ENCODE peak calls at places on chromosomes 5 and 9, in five cellular contexts. J is dorsolateral prefrontal cortex, N is NCI-H510A treated with DMSO at 0.1 percent for 48 hours, Z is WTC11, O is Peyer's patch. S is an unnamed sample.

GRCh38 chr5:92749943-92750342 is 831.1 kb downstream of the NR2F1-AS1 start:
- DNase-seq in O (no peak), Z (no peak), J (no peak), N (no peak), S (no peak)

GRCh38 chr5:92641031-92641962 is 939.7 kb downstream of the NR2F1-AS1 start:
- DNase-seq in Z (no peak), O (no peak), J (no peak), N (peak), S (peak)

GRCh38 chr5:117645400-117645799 is 1070.8 kb upstream of the SEMA6A start:
- DNase-seq in J (no peak), Z (no peak), N (no peak), O (no peak), S (no peak)

GRCh38 chr5:83035373-83036170 is 41.6 kb downstream of the TMEM167A start:
- DNase-seq in N (no peak), O (no peak), J (peak), Z (no peak), S (peak)

GRCh38 chr5:10418654-10419345 is 22.9 kb upstream of the ROPN1L start:
- DNase-seq in Z (no peak), J (no peak), O (no peak), N (no peak), S (no peak)

GRCh38 chr5:151162794-151163193 is 5.2 kb upstream of the ANXA6 start:
- DNase-seq in O (no peak), N (no peak), Z (no peak), J (no peak), S (no peak)

GRCh38 chr5:112935675-112936074 is 13.6 kb upstream of the REEP5 start:
- DNase-seq in N (no peak), Z (no peak), O (no peak), J (no peak), S (no peak)

GRCh38 chr9:120710110-120710981 is 3.9 kb downstream of the MEGF9 start:
- DNase-seq in Z (no peak), O (peak), J (no peak), N (peak), S (no peak)

GRCh38 chr9:120713257-120714087 is 798 bp downstream of the MEGF9 start:
- DNase-seq in J (peak), O (peak), N (no peak), Z (peak), S (no peak)

GRCh38 chr5:158326241-158326640 is 467.3 kb upstream of the CLINT1 start:
- DNase-seq in O (no peak), N (no peak), J (no peak), Z (no peak), S (no peak)

GRCh38 chr9:91817493-91818225 is 132.4 kb downstream of the ROR2 start:
- DNase-seq in O (no peak), J (no peak), Z (no peak), N (no peak), S (no peak)

GRCh38 chr5:157748740-157749461 is 5.4 kb downstream of the LSM11 start:
- DNase-seq in N (no peak), Z (no peak), J (no peak), O (no peak), S (no peak)

GRCh38 chr5:144179226-144179625 is 8.6 kb downstream of the KCTD16 start:
- DNase-seq in N (no peak), O (no peak), J (no peak), Z (no peak), S (no peak)

GRCh38 chr5:150254363-150255154 is 35.0 kb downstream of the CAMK2A start:
- DNase-seq in O (no peak), J (no peak), Z (no peak), N (no peak), S (no peak)

GRCh38 chr5:107783551-107783950 is 112.8 kb upstream of the EFNA5 start:
- DNase-seq in O (no peak), N (no peak), Z (no peak), J (no peak), S (no peak)

GRCh38 chr5:6449465-6450158 is 953 bp downstream of the UBE2QL1 start:
- DNase-seq in O (no peak), N (peak), Z (no peak), J (no peak), S (peak)

GRCh38 chr5:180848878-180849277 is 12.2 kb downstream of the ZFP62 start:
- DNase-seq in N (no peak), Z (no peak), O (no peak), J (no peak), S (no peak)

GRCh38 chr5:151005975-151006576 is 14.3 kb upstream of the GPX3 start:
- DNase-seq in Z (no peak), J (no peak), O (peak), N (no peak), S (no peak)

GRCh38 chr9:135039916-135040645 is 47.4 kb upstream of the OLFM1 start:
- DNase-seq in N (no peak), J (no peak), O (peak), Z (no peak), S (peak)

GRCh38 chr9:37574996-37575395 is 1.2 kb downstream of the FBXO10 start:
- DNase-seq in J (no peak), N (no peak), O (no peak), Z (no peak), S (no peak)

GRCh38 chr5:94693043-94693822 is 74.8 kb downstream of the SLF1 start:
- DNase-seq in Z (no peak), J (no peak), O (no peak), N (peak), S (peak)

GRCh38 chr5:28779161-28779754 is 1740.9 kb upstream of the CDH9 start:
- DNase-seq in Z (no peak), J (no peak), O (no peak), N (peak), S (peak)

GRCh38 chr9:127308559-127309429 is 44.2 kb downstream of the GARNL3 start:
- DNase-seq in N (peak), O (no peak), Z (no peak), J (no peak), S (peak)

GRCh38 chr9:37921546-37922300 is 17.8 kb upstream of the SLC25A51 start:
- DNase-seq in J (no peak), Z (no peak), O (no peak), N (no peak), S (no peak)

GRCh38 chr5:167684251-167684650 is 607.2 kb upstream of the WWC1 start:
- DNase-seq in N (no peak), Z (no peak), J (no peak), O (no peak), S (no peak)

GRCh38 chr5:35963381-35963843 is 25.0 kb upstream of the CAPSL start:
- DNase-seq in N (no peak), J (no peak), Z (peak), O (no peak), S (no peak)

GRCh38 chr9:87372401-87372851 is 125.2 kb upstream of the DAPK1 start:
- DNase-seq in N (no peak), O (no peak), J (no peak), Z (no peak), S (no peak)

S was measured in NCI-H345.